ENCODE peak calls at places on chromosome 1, in five cellular contexts. Y is transverse colon; E is CD4-positive, CD25-positive, alpha-beta regulatory T cell; P is left ventricle myocardium inferior; U is GM23248. H is an unnamed sample. For H3K4me1, the result is how much of the 10 kb centered on the place peaks cover.

GRCh38 chr1:192707978-192708547 is 72.1 kb downstream of the RGS13 start:
- DNase-seq in Y (no peak), E (no peak), P (no peak), U (no peak), H (no peak)

GRCh38 chr1:219278288-219278687 is 104.6 kb downstream of the LYPLAL1 start:
- DNase-seq in Y (no peak), E (no peak), P (no peak), U (no peak), H (peak)

GRCh38 chr1:97630968-97631367 is 289.9 kb downstream of the DPYD start:
- DNase-seq in Y (no peak), E (no peak), P (peak), U (no peak), H (peak)

GRCh38 chr1:3881191-3881475 is 18.9 kb downstream of the C1orf174 start:
- DNase-seq in Y (no peak), E (no peak), P (no peak), U (no peak), H (no peak)

GRCh38 chr1:110309139-110309538 is 30.0 kb upstream of the RBM15 start:
- DNase-seq in Y (no peak), E (no peak), P (no peak), U (peak), H (peak)

GRCh38 chr1:26862781-26863676 is at the start of gene SFN:
- DNase-seq in Y (peak), E (peak), P (no peak), U (no peak), H (no peak)

GRCh38 chr1:112925015-112925414 is 31.0 kb downstream of the SLC16A1 start:
- DNase-seq in Y (no peak), E (no peak), P (no peak), U (no peak), H (no peak)

GRCh38 chr1:61687901-61688300 is 37.0 kb downstream of the TM2D1 start:
- DNase-seq in Y (no peak), E (no peak), P (no peak), U (peak), H (peak)

GRCh38 chr1:69513621-69514020 is 54.1 kb upstream of the LRRC7 start:
- DNase-seq in Y (no peak), E (no peak), P (no peak), U (peak), H (peak)

GRCh38 chr1:53945433-53946251 is at the start of gene IFT25:
- DNase-seq in Y (peak), E (peak), P (peak), U (peak), H (peak)

GRCh38 chr1:226390681-226391080 is 17.2 kb downstream of the PARP1 start:
- DNase-seq in Y (no peak), E (no peak), P (no peak), U (no peak), H (no peak)

GRCh38 chr1:94398356-94398755 is 19.8 kb upstream of the ABCD3 start:
- DNase-seq in Y (no peak), E (no peak), P (no peak), U (peak), H (no peak)

GRCh38 chr1:75188892-75189291 is 54.7 kb downstream of the LHX8 start:
- DNase-seq in Y (no peak), E (no peak), P (no peak), U (no peak), H (no peak)

GRCh38 chr1:161890574-161890973 is 124.5 kb downstream of the ATF6 start:
- DNase-seq in Y (no peak), E (no peak), P (no peak), U (no peak), H (no peak)

GRCh38 chr1:59143824-59144223 is 153.1 kb upstream of the FGGY start:
- DNase-seq in Y (no peak), E (no peak), P (no peak), U (peak), H (no peak)

GRCh38 chr1:78464449-78464891 is 26.3 kb upstream of the PTGFR start:
- DNase-seq in Y (no peak), E (no peak), P (no peak), U (peak), H (peak)

GRCh38 chr1:116489231-116489697 is 81.6 kb downstream of the CD58 start:
- DNase-seq in Y (peak), E (no peak), P (no peak), U (peak), H (peak)

GRCh38 chr1:8113257-8114220 is 87.4 kb upstream of the ERRFI1 start:
- DNase-seq in Y (no peak), E (peak), P (no peak), U (peak), H (no peak)

GRCh38 chr1:6955357-6956154 is 170.3 kb downstream of the CAMTA1 start:
- DNase-seq in Y (no peak), E (no peak), P (no peak), U (no peak), H (no peak)

GRCh38 chr1:237875291-237875690 is 15.4 kb downstream of the ZP4 start:
- DNase-seq in Y (no peak), E (no peak), P (no peak), U (no peak), H (peak)

GRCh38 chr1:197269053-197269452 is 1.0 kb downstream of the CRB1 start:
- DNase-seq in Y (no peak), E (no peak), P (no peak), U (no peak), H (no peak)

GRCh38 chr1:173478099-173478555 is 992 bp downstream of the PRDX6 start:
- DNase-seq in Y (peak), E (no peak), P (peak), U (peak), H (peak)

GRCh38 chr1:79193211-79194079 is 186.9 kb upstream of the ADGRL4 start:
- DNase-seq in Y (no peak), E (no peak), P (no peak), U (peak), H (peak)

GRCh38 chr1:74611887-74612286 is 61.7 kb downstream of the ERICH3 start:
- DNase-seq in Y (no peak), E (no peak), P (no peak), U (peak), H (no peak)

GRCh38 chr1:199945591-199945990 is 81.9 kb upstream of the NR5A2 start:
- DNase-seq in Y (no peak), E (no peak), P (no peak), U (no peak), H (no peak)

GRCh38 chr1:225915538-225915991 is 8.5 kb downstream of the PYCR2 start:
- DNase-seq in Y (no peak), E (no peak), P (no peak), U (no peak), H (peak)

GRCh38 chr1:76577818-76578185 is 289.5 kb upstream of the ST6GALNAC5 start:
- DNase-seq in Y (no peak), E (no peak), P (no peak), U (no peak), H (no peak)

GRCh38 chr1:110555807-110556470 is 37.0 kb upstream of the KCNA10 start:
- DNase-seq in Y (no peak), E (no peak), P (peak), U (no peak), H (no peak)

GRCh38 chr1:220577926-220578325 is 50.0 kb downstream of the MARK1 start:
- DNase-seq in Y (no peak), E (no peak), P (no peak), U (no peak), H (no peak)

GRCh38 chr1:25356441-25356840 is 18.3 kb downstream of the TMEM50A start:
- DNase-seq in Y (no peak), E (no peak), P (no peak), U (no peak), H (no peak)

GRCh38 chr1:155082941-155083541 is 4.4 kb downstream of the EFNA3 start:
- DNase-seq in Y (peak), E (no peak), P (no peak), U (no peak), H (no peak)

GRCh38 chr1:108828074-108828961 is 28.6 kb downstream of the AKNAD1 start:
- DNase-seq in Y (peak), E (peak), P (peak), U (peak), H (peak)

GRCh38 chr1:214638474-214638807 is 35.4 kb downstream of the CENPF start:
- DNase-seq in Y (no peak), E (no peak), P (no peak), U (no peak), H (no peak)

GRCh38 chr1:216600730-216601426 is 122.4 kb downstream of the ESRRG start:
- DNase-seq in Y (peak), E (no peak), P (peak), U (peak), H (peak)

GRCh38 chr1:36125129-36125991 is at the start of gene COL8A2:
- DNase-seq in Y (peak), E (no peak), P (peak), U (peak), H (no peak)

GRCh38 chr1:202844935-202845334 is 34.2 kb downstream of the PCAT6 start:
- DNase-seq in Y (no peak), E (no peak), P (no peak), U (no peak), H (no peak)

GRCh38 chr1:18951818-18952391 is 4.6 kb downstream of the IFFO2 start:
- DNase-seq in Y (peak), E (peak), P (no peak), U (no peak), H (no peak)

GRCh38 chr1:89578151-89578550 is 53.5 kb downstream of the LRRC8B start:
- DNase-seq in Y (no peak), E (no peak), P (no peak), U (no peak), H (no peak)

GRCh38 chr1:236148471-236148847 is 6.1 kb downstream of the GPR137B start:
- DNase-seq in Y (no peak), E (no peak), P (no peak), U (no peak), H (peak)

GRCh38 chr1:50419907-50420248 is 3.4 kb downstream of the DMRTA2 start:
- DNase-seq in Y (no peak), E (no peak), P (no peak), U (no peak), H (no peak)
- H3K4me3 ChIP-seq in Y (no peak), E (no peak), P (no peak), U (no peak), H (no peak)

GRCh38 chr1:40691538-40692428 is at the start of gene NFYC:
- DNase-seq in Y (peak), E (peak), P (peak), U (peak), H (peak)

GRCh38 chr1:40694353-40694874 is 2.9 kb downstream of the NFYC start:
- DNase-seq in Y (no peak), E (no peak), P (no peak), U (no peak), H (no peak)

GRCh38 chr1:40692429-40692905 is 963 bp downstream of the NFYC start:
- DNase-seq in Y (no peak), E (no peak), P (no peak), U (peak), H (peak)

GRCh38 chr1:40690919-40691537 is 476 bp upstream of the NFYC start:
- DNase-seq in Y (no peak), E (no peak), P (no peak), U (no peak), H (no peak)

GRCh38 chr1:40693425-40693824 is 1.9 kb downstream of the NFYC start:
- DNase-seq in Y (no peak), E (no peak), P (no peak), U (no peak), H (no peak)
- H3K4me1 ChIP-seq in Y (under half), E (half or more), P (half or more), U (under half), H (under half)

GRCh38 chr1:156430305-156430704 is 61.3 kb downstream of the RHBG start:
- DNase-seq in Y (no peak), E (no peak), P (no peak), U (no peak), H (no peak)

GRCh38 chr1:156429308-156430060 is 60.5 kb downstream of the RHBG start:
- DNase-seq in Y (no peak), E (no peak), P (no peak), U (peak), H (no peak)

GRCh38 chr1:156426015-156426414 is 57.0 kb downstream of the RHBG start:
- DNase-seq in Y (no peak), E (no peak), P (no peak), U (no peak), H (no peak)

GRCh38 chr1:156428772-156429288 is 59.8 kb downstream of the RHBG start:
- DNase-seq in Y (no peak), E (no peak), P (no peak), U (no peak), H (no peak)

DNA sequence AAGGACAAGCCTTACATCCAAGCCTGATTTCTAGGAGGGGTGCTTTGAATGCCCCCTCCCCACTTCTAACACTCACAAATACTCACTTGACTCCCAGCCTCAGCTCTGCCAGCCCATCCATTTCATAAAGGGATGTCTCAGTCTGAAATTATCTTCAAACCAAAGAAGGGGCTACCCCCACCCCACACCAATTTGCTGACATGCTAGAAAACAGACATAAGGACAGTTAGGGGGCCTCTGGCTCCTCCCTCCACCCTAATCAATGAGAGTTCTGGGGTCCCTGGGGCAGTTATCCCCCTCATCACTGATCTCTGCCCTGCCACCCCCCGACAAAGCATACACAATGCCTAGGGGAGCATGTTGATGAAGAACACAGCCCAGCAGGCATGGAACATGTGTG is 58.8 kb downstream of the RHBG start:
- DNase-seq in Y (no peak), E (no peak), P (no peak), U (no peak), H (no peak)
- H3K4me3 ChIP-seq in Y (no peak), E (no peak), P (no peak), U (no peak), H (no peak)

GRCh38 chr1:160406131-160406968 is 6.0 kb downstream of the VANGL2 start:
- DNase-seq in Y (no peak), E (no peak), P (no peak), U (no peak), H (no peak)
- H3K4me1 ChIP-seq in Y (under half), E (under half), P (under half), U (under half), H (under half)

DNA sequence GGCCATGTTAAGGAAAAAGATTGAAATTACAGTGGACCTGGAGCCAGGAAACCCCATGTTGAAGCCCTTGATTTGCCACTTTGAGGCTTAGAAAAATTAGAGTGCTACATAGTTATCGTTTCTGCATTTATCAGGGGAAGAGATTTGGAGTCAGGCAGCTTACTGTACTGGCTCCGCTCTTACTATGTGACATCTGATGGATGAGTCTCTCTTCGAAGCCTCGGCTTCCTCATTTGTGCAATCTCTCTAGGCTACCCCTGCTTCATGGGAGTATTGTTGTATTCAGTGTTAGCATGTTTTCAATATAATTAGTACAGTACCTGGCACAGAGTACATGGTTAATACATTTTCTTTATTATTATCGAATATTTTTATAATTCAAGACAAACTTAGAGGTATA is 480.4 kb upstream of the USP24 start:
- DNase-seq in Y (no peak), E (no peak), P (no peak), U (peak), H (peak)
- H3K4me3 ChIP-seq in Y (no peak), E (no peak), P (no peak), U (no peak), H (no peak)

GRCh38 chr1:211328866-211329265 is 2.2 kb downstream of the TRAF5 start:
- DNase-seq in Y (no peak), E (no peak), P (no peak), U (no peak), H (no peak)

GRCh38 chr1:211329764-211330201 is 3.1 kb downstream of the TRAF5 start:
- DNase-seq in Y (no peak), E (peak), P (no peak), U (no peak), H (no peak)

GRCh38 chr1:211332036-211332616 is 5.5 kb downstream of the TRAF5 start:
- DNase-seq in Y (no peak), E (no peak), P (no peak), U (no peak), H (no peak)

GRCh38 chr1:211331011-211331709 is 4.5 kb downstream of the TRAF5 start:
- DNase-seq in Y (no peak), E (no peak), P (no peak), U (peak), H (peak)

GRCh38 chr1:211330282-211330936 is 3.8 kb downstream of the TRAF5 start:
- DNase-seq in Y (no peak), E (no peak), P (no peak), U (no peak), H (no peak)
- H3K4me1 ChIP-seq in Y (under half), E (half or more), P (under half), U (under half), H (under half)

DNA sequence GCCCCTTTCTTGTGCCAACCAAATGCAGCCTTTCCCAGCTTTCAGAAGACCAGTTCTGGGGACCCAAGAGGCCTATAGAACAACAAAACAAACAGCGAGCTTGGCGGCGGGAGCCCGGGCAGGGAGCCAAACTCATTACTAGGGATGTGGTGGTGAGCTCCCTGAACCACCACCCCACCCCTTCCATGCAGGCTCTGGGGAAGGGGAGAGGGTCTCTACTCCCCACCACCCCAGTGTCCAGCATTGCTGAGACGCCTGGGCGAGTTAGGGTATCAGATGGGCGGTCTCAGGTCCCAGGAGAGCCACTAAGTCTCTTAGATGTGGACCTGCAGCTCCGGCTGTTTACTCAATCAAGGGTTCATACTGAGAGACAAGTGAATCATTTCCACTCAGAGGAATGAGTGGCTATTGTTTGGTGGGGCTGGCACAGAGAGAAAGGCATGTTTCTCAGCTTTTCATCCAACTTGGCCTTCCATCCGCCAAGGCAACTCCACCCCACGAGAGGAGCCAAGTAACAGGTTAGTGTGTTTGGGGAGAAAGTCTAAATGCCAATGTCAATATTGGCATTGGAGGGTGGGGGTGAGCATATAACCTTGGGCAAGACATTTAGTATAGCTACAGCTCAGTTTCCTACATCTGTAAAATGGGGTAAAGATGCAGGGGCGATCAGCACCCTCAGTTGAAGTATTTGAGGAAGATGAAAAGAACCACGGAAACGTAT is 40.9 kb downstream of the PLXNA2 start:
- DNase-seq in Y (peak), E (no peak), P (peak), U (peak), H (peak)
- H3K4me3 ChIP-seq in Y (no peak), E (no peak), P (peak), U (peak), H (peak)

GRCh38 chr1:23422313-23422877 is 2.2 kb downstream of the TCEA3 start:
- DNase-seq in Y (peak), E (peak), P (peak), U (peak), H (peak)

GRCh38 chr1:23421343-23421742 is 3.2 kb downstream of the TCEA3 start:
- DNase-seq in Y (no peak), E (no peak), P (no peak), U (no peak), H (no peak)

GRCh38 chr1:23420778-23421177 is 3.8 kb downstream of the TCEA3 start:
- DNase-seq in Y (no peak), E (no peak), P (no peak), U (no peak), H (no peak)

GRCh38 chr1:23422955-23423354 is 1.6 kb downstream of the TCEA3 start:
- DNase-seq in Y (peak), E (peak), P (no peak), U (peak), H (no peak)

GRCh38 chr1:23421752-23422312 is 2.7 kb downstream of the TCEA3 start:
- DNase-seq in Y (peak), E (no peak), P (no peak), U (peak), H (no peak)
- H3K4me1 ChIP-seq in Y (under half), E (under half), P (half or more), U (under half), H (under half)

DNA sequence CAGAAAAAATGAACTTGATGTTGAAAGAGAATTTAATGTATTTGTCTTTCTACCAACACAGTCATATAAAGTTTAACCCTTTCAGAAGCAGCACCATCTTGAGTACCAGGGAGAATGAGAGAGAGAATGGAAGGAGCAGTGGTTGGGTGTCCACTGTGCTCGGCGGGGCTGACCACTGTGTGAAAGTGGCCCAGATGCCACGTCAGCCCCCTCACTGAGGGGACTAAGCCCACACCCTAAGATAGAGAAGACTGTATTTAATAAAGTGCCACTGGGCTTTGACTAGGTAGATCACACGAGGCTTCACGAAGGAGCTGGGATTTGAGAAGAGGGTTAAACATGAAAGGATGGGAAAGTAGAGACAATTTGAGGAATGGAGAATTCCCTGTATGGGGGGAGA is 31.2 kb downstream of the BATF3 start:
- DNase-seq in Y (no peak), E (no peak), P (no peak), U (no peak), H (no peak)
- H3K4me3 ChIP-seq in Y (no peak), E (no peak), P (no peak), U (peak), H (no peak)

GRCh38 chr1:234533034-234533571 is 54.1 kb upstream of the TARBP1 start:
- DNase-seq in Y (peak), E (no peak), P (peak), U (peak), H (peak)
- H3K4me1 ChIP-seq in Y (half or more), E (under half), P (half or more), U (half or more), H (half or more)

H was measured in astrocyte.